ENCODE peak calls at places on chromosomes 12 and 14, in nine cellular contexts. P is GM12892; J is AG04450; G is NCI-H2081; U is NCI-H2029; Y is memory B cell; Q is NAMALWA; A is naive thymus-derived CD8-positive, alpha-beta T cell; S is substantia nigra. F is an unnamed sample.

GRCh38 chr12:98983647-98984046 is 338.6 kb downstream of the APAF1 start:
- DNase-seq in P (no peak), J (no peak), G (no peak), U (no peak), Y (no peak), Q (no peak), A (no peak), S (no peak), F (no peak)

GRCh38 chr14:33754264-33754663 is 196.6 kb downstream of the EGLN3 start:
- DNase-seq in P (no peak), J (no peak), G (no peak), U (no peak), Y (no peak), Q (no peak), A (no peak), S (no peak), F (no peak)

GRCh38 chr12:56229819-56230448 is at the start of gene SLC39A5:
- DNase-seq in P (no peak), J (no peak), G (no peak), U (no peak), Y (no peak), Q (no peak), A (no peak), S (no peak), F (peak; percentile 19)

GRCh38 chr12:52506858-52507715 is 13.1 kb downstream of the KRT5 start:
- DNase-seq in P (no peak), J (peak; percentile 24), G (peak; percentile 49), U (peak; percentile 27), Y (no peak), Q (peak; percentile 50), A (no peak), S (no peak), F (peak; percentile 37)

GRCh38 chr12:22172501-22172900 is 126.5 kb downstream of the CMAS start:
- DNase-seq in P (no peak), J (no peak), G (no peak), U (no peak), Y (no peak), Q (no peak), A (no peak), S (no peak), F (peak; percentile 14)

GRCh38 chr12:54184024-54184805 is 4.6 kb downstream of the SMUG1 start:
- DNase-seq in P (no peak), J (no peak), G (no peak), U (no peak), Y (no peak), Q (no peak), A (no peak), S (no peak), F (no peak)

GRCh38 chr12:125983784-125984510 is 918.7 kb downstream of the AACS start:
- DNase-seq in P (no peak), J (no peak), G (no peak), U (no peak), Y (no peak), Q (no peak), A (no peak), S (no peak), F (no peak)

GRCh38 chr12:95548539-95549391 is 2.5 kb downstream of the USP44 start:
- DNase-seq in P (no peak), J (no peak), G (peak; percentile 46), U (peak; percentile 32), Y (peak; percentile 63), Q (no peak), A (peak; percentile 83), S (peak; percentile 8), F (no peak)

GRCh38 chr12:54047160-54047963 is 6.3 kb upstream of the HOXC4 start:
- DNase-seq in P (no peak), J (no peak), G (no peak), U (no peak), Y (no peak), Q (no peak), A (no peak), S (no peak), F (no peak)

GRCh38 chr14:66610154-66610563 is 102.2 kb downstream of the GPHN start:
- DNase-seq in P (no peak), J (no peak), G (no peak), U (no peak), Y (no peak), Q (peak; percentile 57), A (no peak), S (no peak), F (peak; percentile 29)

F was measured in MV-4-11.